ENCODE peak calls at places on chromosomes 4 and X, in seven cellular contexts. N is HL-60, E is GM06990, P is fibroblast of pulmonary artery, W is foreskin fibroblast, K is fibroblast of the aortic adventitia, V is retinal pigment epithelial cell. D is an unnamed sample.

GRCh38 chrX:149628280-149628679 is 3.3 kb downstream of the TMEM185A start:
- DNase-seq in E (no peak), W (no peak), N (no peak), P (no peak), V (no peak), K (no peak), D (no peak)

GRCh38 chr4:91099666-91100065 is 972.5 kb downstream of the CCSER1 start:
- DNase-seq in W (no peak), E (no peak), P (no peak), N (no peak), V (no peak), K (no peak), D (no peak)

GRCh38 chr4:87117051-87117729 is 103.2 kb downstream of the KLHL8 start:
- DNase-seq in W (no peak), V (peak), K (no peak), P (no peak), N (no peak), E (no peak), D (no peak)

GRCh38 chr4:83112678-83113428 is 1.7 kb downstream of the PLAC8 start:
- DNase-seq in P (no peak), N (no peak), V (no peak), E (peak), W (peak), K (no peak), D (no peak)

GRCh38 chr4:100083289-100083688 is 107.0 kb downstream of the DDIT4L start:
- DNase-seq in E (peak), K (no peak), P (no peak), W (no peak), N (no peak), V (no peak), D (no peak)

GRCh38 chrX:154305481-154306205 is 10.0 kb downstream of the TKTL1 start:
- DNase-seq in K (no peak), P (no peak), E (no peak), W (no peak), N (no peak), V (no peak), D (no peak)

GRCh38 chr4:91147067-91147466 is 1019.9 kb downstream of the CCSER1 start:
- DNase-seq in K (no peak), W (no peak), E (no peak), V (no peak), P (no peak), N (no peak), D (no peak)

GRCh38 chr4:54525602-54526001 is 132.2 kb upstream of the KIT start:
- DNase-seq in E (no peak), P (peak), K (peak), V (no peak), N (no peak), W (peak), D (peak)

GRCh38 chrX:64976673-64977040 is 407 bp upstream of the ZC4H2 start:
- DNase-seq in E (no peak), V (no peak), P (no peak), W (no peak), N (no peak), K (no peak), D (no peak)

GRCh38 chr4:3304831-3305609 is 12.2 kb downstream of the RGS12 start:
- DNase-seq in K (peak), E (no peak), W (peak), V (no peak), P (peak), N (no peak), D (no peak)

GRCh38 chr4:76714226-76714625 is 183.7 kb downstream of the SOWAHB start:
- DNase-seq in W (no peak), P (no peak), V (no peak), N (no peak), K (no peak), E (no peak), D (no peak)

GRCh38 chr4:166422475-166422874 is 549.4 kb downstream of the TLL1 start:
- DNase-seq in W (peak), E (no peak), K (peak), N (no peak), P (peak), V (peak), D (peak)

GRCh38 chr4:137659431-137659830 is 127.1 kb upstream of the PCDH18 start:
- DNase-seq in P (peak), E (no peak), N (no peak), K (peak), W (peak), V (no peak), D (peak)

GRCh38 chr4:108119199-108119800 is 49.4 kb downstream of the LEF1 start:
- DNase-seq in N (no peak), W (no peak), E (no peak), V (no peak), P (no peak), K (no peak), D (no peak)

DNA sequence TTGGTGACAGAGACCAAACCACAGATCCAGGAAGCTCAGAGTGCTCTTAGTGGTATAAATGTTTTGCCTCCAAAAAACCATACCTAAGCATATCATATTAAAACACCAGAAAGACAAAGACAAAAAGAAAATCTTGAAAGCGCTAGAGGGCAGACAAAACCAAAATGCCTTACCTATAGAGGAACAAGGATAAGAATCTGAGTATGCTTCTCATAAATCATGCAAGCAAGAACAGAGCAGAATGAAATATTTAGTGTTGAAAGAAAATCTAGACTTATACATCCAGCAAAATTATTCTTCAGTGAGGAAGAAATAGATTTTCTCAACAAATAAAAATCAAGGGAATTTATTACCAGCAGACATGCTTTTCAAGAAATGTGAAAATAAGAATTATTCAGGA is 941.0 kb upstream of the INTU start:
- DNase-seq in P (no peak), E (no peak), K (no peak), N (no peak), V (no peak), W (no peak), D (no peak)
- TF ChIP-seq CTCF in P (no peak), E (no peak), K (no peak), N (no peak), V (no peak), W (no peak), D (no peak)

DNA sequence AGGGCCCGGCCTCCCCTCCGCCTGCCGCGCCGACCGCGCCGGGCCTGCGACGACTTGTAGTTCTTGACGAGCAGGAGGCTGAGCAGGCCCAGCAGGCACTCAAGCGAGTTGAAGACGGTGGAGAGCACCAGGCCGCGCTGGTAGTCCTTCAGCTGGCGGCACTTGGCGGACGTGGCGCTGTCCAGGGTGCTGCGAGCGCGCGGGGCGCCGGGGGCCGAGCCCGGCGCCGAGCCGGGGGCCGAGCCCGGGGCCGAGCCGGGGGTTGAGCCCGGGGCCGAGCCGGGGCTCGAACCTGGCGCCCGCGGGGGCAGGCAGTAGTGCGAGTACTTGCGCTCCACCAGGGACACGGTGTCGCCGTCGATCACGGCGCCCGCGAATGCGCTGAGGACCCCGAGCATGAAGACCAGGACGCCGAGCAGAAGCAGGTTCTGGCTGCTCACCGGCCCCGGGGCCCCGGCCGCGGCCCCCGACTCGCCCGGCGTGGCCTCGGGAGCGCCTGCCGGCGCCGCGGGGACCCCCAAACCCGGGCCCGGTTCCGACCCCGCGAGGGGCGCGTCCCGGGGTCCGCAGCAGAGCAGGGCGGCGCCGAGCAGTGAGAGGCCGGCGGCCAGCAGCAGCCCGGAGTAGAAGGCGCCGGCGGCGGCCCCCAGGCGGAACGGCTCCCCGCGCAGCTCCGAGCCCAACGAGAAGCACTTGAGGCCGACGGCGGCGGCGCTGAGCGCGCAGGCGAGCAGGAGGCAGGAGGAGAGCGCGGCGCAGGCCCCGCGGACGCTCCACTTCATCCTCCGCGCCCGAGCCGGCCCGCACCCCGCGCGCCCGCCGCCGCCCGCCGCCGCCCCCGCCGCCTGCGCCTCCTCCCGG is 584 bp downstream of the TMEM271 start:
- DNase-seq in P (peak), V (peak), N (no peak), W (peak), K (peak), E (no peak), D (peak)
- H3K4me3 ChIP-seq in P (no peak), V (no peak), N (no peak), W (no peak), K (no peak), E (no peak), D (no peak)

GRCh38 chrX:79515529-79515928 is 148.4 kb upstream of the ITM2A start:
- DNase-seq in N (no peak), W (no peak), P (no peak), E (no peak), V (no peak), K (no peak), D (no peak)
- TF ChIP-seq CTCF in N (no peak), W (no peak), P (no peak), E (peak), V (no peak), K (no peak), D (no peak)

GRCh38 chrX:13001097-13001496 is 26.2 kb downstream of the TMSB4X start:
- DNase-seq in W (peak), V (no peak), P (no peak), E (no peak), K (no peak), N (no peak), D (no peak)

GRCh38 chrX:12997898-12998687 is 23.2 kb downstream of the TMSB4X start:
- DNase-seq in P (no peak), N (no peak), W (no peak), V (no peak), E (no peak), K (peak), D (no peak)

GRCh38 chrX:12996934-12997435 is 22.1 kb downstream of the TMSB4X start:
- DNase-seq in N (no peak), V (no peak), W (no peak), E (no peak), K (no peak), P (no peak), D (no peak)

GRCh38 chrX:13000311-13000811 is 25.5 kb downstream of the TMSB4X start:
- DNase-seq in K (no peak), N (no peak), W (no peak), P (no peak), E (peak), V (no peak), D (no peak)

DNA sequence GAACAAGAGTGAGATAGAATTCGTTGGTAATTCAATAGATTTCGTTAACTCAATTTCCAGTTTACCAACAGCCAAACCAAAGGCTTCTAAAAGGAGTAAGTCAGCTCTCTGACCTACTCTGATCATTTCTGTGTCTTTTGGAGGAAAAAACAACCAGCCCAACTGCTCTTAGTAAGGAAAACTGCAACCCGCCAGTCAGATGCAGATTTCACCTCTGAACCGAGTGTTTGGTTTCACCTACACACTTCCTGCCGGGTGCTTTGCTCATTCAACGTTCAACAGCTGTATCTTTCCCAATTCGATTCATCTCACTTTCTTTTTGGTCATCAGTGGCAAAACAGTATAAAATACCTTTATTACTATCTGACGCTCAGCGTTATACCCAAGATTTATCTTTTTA is 24.5 kb downstream of the TMSB4X start:
- DNase-seq in E (peak), N (no peak), P (no peak), V (no peak), K (no peak), W (no peak), D (no peak)
- H3K4me3 ChIP-seq in E (peak), N (no peak), P (no peak), V (no peak), K (no peak), W (no peak), D (no peak)

DNA sequence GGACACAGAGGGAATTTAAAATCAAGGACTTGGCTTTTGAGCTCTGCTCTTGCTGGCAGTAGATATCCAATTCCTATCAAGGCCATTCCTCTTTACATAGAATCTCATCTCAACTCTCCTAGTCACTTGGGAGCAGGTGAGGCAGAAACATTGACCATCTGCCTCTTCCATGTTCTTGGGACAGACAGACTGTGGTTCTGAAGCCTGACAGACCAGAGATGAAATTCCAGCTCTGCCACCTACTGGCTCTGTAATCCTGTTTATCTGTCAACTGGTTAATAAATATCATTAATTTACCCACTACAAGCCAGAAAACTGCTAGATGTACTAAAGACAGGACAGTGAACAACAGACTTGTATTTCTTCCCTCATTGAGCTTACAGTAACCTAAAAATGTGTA is 300.8 kb downstream of the ADGRL3 start:
- DNase-seq in E (no peak), W (peak), P (peak), K (peak), V (no peak), N (no peak), D (no peak)
- TF ChIP-seq CTCF in E (no peak), W (no peak), P (peak), K (peak), V (peak), N (no peak), D (no peak)

DNA sequence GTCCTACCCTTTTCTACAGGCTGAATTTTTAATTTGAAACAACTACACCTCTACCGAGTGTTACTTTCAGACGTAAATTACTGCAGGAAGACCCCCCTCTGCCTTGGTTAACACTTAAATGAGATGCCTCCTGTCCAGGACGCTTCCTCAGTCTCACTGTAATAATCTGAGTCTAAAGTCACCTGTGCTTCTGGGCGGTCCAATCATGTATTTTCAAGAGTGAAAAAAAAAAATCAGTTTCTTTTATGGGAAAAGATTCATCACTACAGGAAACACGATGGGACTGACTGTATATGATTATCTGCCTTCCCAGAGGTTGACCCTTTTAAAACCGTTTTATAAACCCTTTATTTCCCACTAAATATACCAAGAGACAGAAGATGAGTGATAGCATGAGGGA is 776 bp downstream of the RBM47 start:
- DNase-seq in P (no peak), E (no peak), K (no peak), V (no peak), W (no peak), N (no peak), D (no peak)
- H3K4me3 ChIP-seq in P (peak), E (peak), K (peak), V (peak), W (peak), N (peak), D (peak)

DNA sequence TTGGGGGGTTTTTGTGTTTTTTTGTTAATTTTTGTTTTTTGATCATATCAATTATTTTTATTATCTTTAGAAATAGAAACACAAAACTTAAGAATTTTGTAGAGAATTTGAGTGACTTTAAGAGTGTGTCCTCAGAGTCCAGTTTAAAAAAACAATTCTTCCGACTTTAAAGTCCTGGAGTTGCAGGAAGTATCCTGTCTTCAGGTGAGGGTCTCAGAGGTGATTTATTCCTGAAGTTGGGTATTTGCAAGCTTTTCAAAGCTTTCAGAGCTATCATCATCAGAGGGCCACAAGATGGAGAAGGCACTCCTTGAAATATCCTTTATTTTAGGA is 23.0 kb downstream of the TLR10 start:
- DNase-seq in E (no peak), P (no peak), N (no peak), V (no peak), K (no peak), W (no peak), D (no peak)
- TF ChIP-seq CTCF in E (no peak), P (no peak), N (no peak), V (no peak), K (no peak), W (no peak), D (no peak)

GRCh38 chr4:121072836-121073362 is 564 bp upstream of the NDNF start:
- DNase-seq in N (no peak), K (no peak), V (no peak), P (no peak), E (peak), W (peak), D (no peak)
- H3K4me3 ChIP-seq in N (peak), K (peak), V (peak), P (peak), E (peak), W (peak), D (peak)

D was measured in astrocyte of the cerebellum.